ENCODE peak calls at places on chromosomes 13 and 19, in four cellular contexts. One of them, this sample, is unnamed.

GRCh38 chr19:3691726-3692125 is 8.5 kb downstream of the PIP5K1C start:
- DNase-seq in K562: no peak
- DNase-seq in GM12878: no peak
- DNase-seq in HL-60: no peak
- DNase-seq in this sample: no peak

GRCh38 chr19:58380037-58380735 is 644 bp downstream of the ZNF837 start:
- DNase-seq in K562: no peak
- DNase-seq in HL-60: no peak
- DNase-seq in GM12878: no peak
- DNase-seq in this sample: no peak

GRCh38 chr13:94079876-94080275 is 399.6 kb downstream of the DCT start:
- DNase-seq in K562: no peak
- DNase-seq in HL-60: no peak
- DNase-seq in GM12878: no peak
- DNase-seq in this sample: no peak

GRCh38 chr13:91647361-91647970 is 249.0 kb downstream of the GPC5 start:
- DNase-seq in HL-60: peak; percentile 8
- DNase-seq in GM12878: no peak
- DNase-seq in K562: peak; percentile 73
- DNase-seq in this sample: no peak

GRCh38 chr13:44169018-44169909 is 204.4 kb upstream of the SERP2 start:
- DNase-seq in GM12878: no peak
- DNase-seq in K562: no peak
- DNase-seq in HL-60: no peak
- DNase-seq in this sample: no peak

GRCh38 chr19:1864480-1865171 is 1.2 kb upstream of the KLF16 start:
- DNase-seq in K562: peak; percentile 81
- DNase-seq in GM12878: no peak
- DNase-seq in HL-60: peak; percentile 78
- DNase-seq in this sample: peak; percentile 86

GRCh38 chr13:46595918-46596315 is 42.9 kb downstream of the LRCH1 start:
- DNase-seq in HL-60: peak; percentile 29
- DNase-seq in GM12878: no peak
- DNase-seq in K562: no peak
- DNase-seq in this sample: no peak

GRCh38 chr19:3699071-3699740 is 1.1 kb downstream of the PIP5K1C start:
- DNase-seq in HL-60: peak; percentile 74
- DNase-seq in K562: peak; percentile 62
- DNase-seq in GM12878: no peak
- DNase-seq in this sample: peak; percentile 66

GRCh38 chr19:34269968-34270621 is 15.7 kb downstream of the GARRE1 start:
- DNase-seq in K562: no peak
- DNase-seq in GM12878: peak; percentile 62
- DNase-seq in HL-60: peak; percentile 70
- DNase-seq in this sample: peak; percentile 35

GRCh38 chr19:48090281-48090802 is 20.3 kb downstream of the PLA2G4C start:
- DNase-seq in GM12878: no peak
- DNase-seq in K562: no peak
- DNase-seq in HL-60: no peak
- DNase-seq in this sample: no peak

GRCh38 chr13:27296496-27296895 is 25.9 kb downstream of the RASL11A start:
- DNase-seq in HL-60: no peak
- DNase-seq in GM12878: no peak
- DNase-seq in K562: no peak
- DNase-seq in this sample: no peak

GRCh38 chr19:48798937-48799336 is 11.9 kb downstream of the BCAT2 start:
- DNase-seq in K562: no peak
- DNase-seq in HL-60: no peak
- DNase-seq in GM12878: peak; percentile 25
- DNase-seq in this sample: no peak

GRCh38 chr13:26695360-26695705 is 65.3 kb downstream of the GPR12 start:
- DNase-seq in K562: no peak
- DNase-seq in HL-60: no peak
- DNase-seq in GM12878: no peak
- DNase-seq in this sample: no peak

GRCh38 chr19:7589822-7590221 is 5.8 kb upstream of the CAMSAP3 start:
- DNase-seq in HL-60: no peak
- DNase-seq in K562: no peak
- DNase-seq in GM12878: no peak
- DNase-seq in this sample: no peak

GRCh38 chr19:46945668-46946067 is 74.0 kb upstream of the NPAS1 start:
- DNase-seq in GM12878: no peak
- DNase-seq in HL-60: no peak
- DNase-seq in K562: no peak
- DNase-seq in this sample: no peak

GRCh38 chr13:99414048-99414995 is 87.0 kb upstream of the TM9SF2 start:
- DNase-seq in K562: no peak
- DNase-seq in HL-60: no peak
- DNase-seq in GM12878: no peak
- DNase-seq in this sample: no peak

GRCh38 chr13:105410602-105411001 is 1124.9 kb downstream of the EFNB2 start:
- DNase-seq in HL-60: peak; percentile 30
- DNase-seq in K562: peak; percentile 2
- DNase-seq in GM12878: no peak
- DNase-seq in this sample: no peak

DNA sequence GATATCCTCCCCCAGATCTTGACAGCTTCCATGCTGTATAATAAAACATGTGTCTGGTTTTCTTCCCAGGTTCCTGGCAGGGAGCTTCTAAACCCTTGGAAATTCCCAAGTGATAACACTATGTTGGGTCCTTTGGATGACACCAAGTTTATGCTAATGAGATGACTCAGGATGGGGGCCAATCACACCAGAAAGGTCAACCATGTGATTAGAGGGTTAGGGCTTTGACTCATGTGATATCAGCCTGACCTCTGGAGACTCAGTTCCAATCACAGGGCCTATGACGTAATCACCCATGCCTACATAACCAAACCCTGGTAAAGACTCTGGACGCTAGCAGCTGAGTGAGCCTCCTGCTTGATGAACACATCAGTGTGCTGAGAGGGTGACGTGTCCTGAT is 203.6 kb downstream of the DCLK1 start:
- DNase-seq in GM12878: no peak
- DNase-seq in HL-60: no peak
- DNase-seq in K562: no peak
- DNase-seq in this sample: no peak
- TF ChIP-seq SPI1 in GM12878: no peak
- TF ChIP-seq SPI1 in HL-60: no peak
- TF ChIP-seq SPI1 in K562: no peak
- TF ChIP-seq SPI1 in this sample: no peak

GRCh38 chr13:109584844-109585361 is 201.5 kb downstream of the IRS2 start:
- DNase-seq in HL-60: no peak
- DNase-seq in K562: no peak
- DNase-seq in GM12878: no peak
- DNase-seq in this sample: no peak
- TF ChIP-seq POLR2AphosphoS5 in HL-60: no peak
- TF ChIP-seq POLR2AphosphoS5 in K562: no peak
- TF ChIP-seq POLR2AphosphoS5 in GM12878: no peak
- TF ChIP-seq POLR2AphosphoS5 in this sample: no peak

DNA sequence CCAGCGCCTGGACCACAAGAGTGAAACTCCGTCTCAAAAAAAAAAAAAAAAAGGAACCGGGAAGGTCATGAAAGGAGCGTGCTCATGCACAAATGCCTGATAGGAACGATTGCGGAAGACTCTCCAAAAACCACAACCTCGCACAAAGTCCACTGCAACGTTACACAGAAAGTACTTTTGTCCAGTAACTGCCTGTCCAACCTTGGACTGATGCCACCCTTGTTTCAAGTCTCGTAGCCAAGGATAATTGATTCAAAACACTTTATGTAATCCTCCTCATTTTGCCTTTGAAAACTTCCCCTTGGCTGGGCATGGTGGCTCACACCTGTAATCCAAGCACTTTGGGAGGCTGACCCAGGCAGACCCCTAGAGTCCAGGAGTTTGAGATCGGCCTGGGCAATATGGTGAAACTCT is 13.7 kb downstream of the LGALS7 start:
- DNase-seq in HL-60: no peak
- DNase-seq in K562: no peak
- DNase-seq in GM12878: no peak
- DNase-seq in this sample: no peak
- TF ChIP-seq SPI1 in HL-60: no peak
- TF ChIP-seq SPI1 in K562: peak; percentile 18
- TF ChIP-seq SPI1 in GM12878: no peak
- TF ChIP-seq SPI1 in this sample: no peak

DNA sequence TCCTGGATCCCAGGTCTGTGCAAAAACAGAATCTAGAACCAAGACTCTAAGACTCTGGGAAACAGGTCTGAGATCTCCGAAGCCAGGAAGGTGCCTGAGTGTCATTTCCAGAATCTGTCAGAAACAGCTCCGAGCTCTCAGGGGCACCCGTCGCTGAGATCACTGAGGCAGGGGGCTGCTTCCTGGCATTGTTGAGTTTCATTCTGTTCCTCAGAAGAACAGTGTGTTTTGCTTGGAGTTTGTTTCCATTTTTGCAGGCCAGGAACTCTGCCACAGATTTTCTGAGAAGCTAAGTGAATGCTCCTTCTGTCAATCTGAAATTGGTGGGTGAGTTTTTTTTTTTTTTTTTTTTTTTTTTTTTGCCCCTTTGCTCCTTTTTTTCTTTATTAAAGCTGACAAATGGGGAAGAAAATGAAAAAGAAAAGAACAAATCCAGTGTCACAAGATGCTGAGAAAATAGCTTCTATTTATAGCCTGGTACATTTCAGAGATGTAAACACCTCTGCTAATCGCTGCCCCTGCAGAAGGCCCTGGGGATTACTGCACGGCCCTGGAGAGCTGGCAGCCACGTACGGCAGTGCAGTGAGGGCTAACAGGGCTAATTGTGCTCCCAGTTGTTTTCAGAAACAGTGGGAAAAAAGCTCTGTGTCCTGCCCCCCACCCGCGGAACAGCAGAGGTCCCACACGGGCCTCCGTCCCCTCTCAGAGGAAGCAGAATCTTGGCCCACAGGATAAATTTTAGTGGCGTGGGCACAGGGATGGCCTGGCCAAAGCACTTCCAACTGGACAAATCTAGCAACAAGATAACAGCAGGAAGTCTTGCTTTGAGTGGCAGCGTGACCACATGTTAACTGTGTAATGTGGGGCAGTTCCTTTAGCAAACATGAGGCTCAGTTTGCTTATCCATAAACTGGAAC is 237.6 kb upstream of the IRS2 start:
- DNase-seq in HL-60: no peak
- DNase-seq in GM12878: no peak
- DNase-seq in K562: no peak
- DNase-seq in this sample: no peak
- TF ChIP-seq POLR2AphosphoS5 in HL-60: no peak
- TF ChIP-seq POLR2AphosphoS5 in GM12878: no peak
- TF ChIP-seq POLR2AphosphoS5 in K562: no peak
- TF ChIP-seq POLR2AphosphoS5 in this sample: no peak

GRCh38 chr19:23075031-23075733 is 41.6 kb upstream of the ZNF730 start:
- DNase-seq in K562: peak; percentile 45
- DNase-seq in HL-60: peak; percentile 12
- DNase-seq in GM12878: no peak
- DNase-seq in this sample: peak; percentile 55
- TF ChIP-seq SPI1 in K562: no peak
- TF ChIP-seq SPI1 in HL-60: no peak
- TF ChIP-seq SPI1 in GM12878: no peak
- TF ChIP-seq SPI1 in this sample: no peak

DNA sequence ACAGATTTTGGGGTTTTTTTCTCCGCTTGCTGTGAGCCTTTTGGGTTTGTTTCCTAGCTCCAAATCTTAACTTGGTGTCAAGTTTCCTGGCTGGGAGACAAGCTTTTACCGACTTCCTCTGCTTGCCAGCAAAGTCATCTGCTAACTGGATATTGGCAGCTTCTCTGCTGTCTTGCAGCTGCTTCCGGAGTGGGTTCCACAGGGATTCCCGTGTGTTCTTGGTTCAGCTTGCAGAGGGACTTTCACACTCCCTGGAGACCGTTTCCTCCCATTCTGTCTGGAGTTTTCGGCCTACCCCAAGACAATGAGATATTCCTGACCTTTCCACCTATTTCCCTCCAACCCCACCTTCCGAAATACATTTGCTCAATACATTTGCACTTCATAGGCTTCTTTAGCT is 2.2 kb upstream of the COLGALT1 start:
- DNase-seq in K562: peak; percentile 35
- DNase-seq in GM12878: no peak
- DNase-seq in HL-60: peak; percentile 71
- DNase-seq in this sample: no peak
- TF ChIP-seq POLR2AphosphoS5 in K562: no peak
- TF ChIP-seq POLR2AphosphoS5 in GM12878: no peak
- TF ChIP-seq POLR2AphosphoS5 in HL-60: peak; percentile 61
- TF ChIP-seq POLR2AphosphoS5 in this sample: no peak

DNA sequence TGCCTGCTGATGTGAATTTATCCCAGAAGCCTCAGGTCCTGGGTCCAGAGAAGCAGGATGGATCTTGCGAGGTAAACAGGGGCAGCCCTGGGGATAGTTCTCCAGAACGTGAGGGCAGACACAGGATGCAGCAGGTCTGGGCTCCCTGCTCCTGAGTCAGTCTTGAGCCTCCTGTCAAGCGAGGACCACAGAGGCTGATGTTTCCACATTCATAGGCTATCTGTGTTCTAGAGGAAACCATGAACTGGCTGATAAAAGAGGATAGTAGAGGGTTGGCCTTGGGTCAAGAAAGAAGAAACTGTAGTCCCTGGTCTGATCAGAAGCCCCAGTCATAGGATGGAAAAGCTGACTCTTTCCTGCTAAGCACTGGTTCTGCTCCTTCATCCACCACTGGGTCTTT is 2.2 kb downstream of the ZNF175 start:
- DNase-seq in K562: peak; percentile 37
- DNase-seq in HL-60: no peak
- DNase-seq in GM12878: no peak
- DNase-seq in this sample: no peak
- TF ChIP-seq SPI1 in K562: no peak
- TF ChIP-seq SPI1 in HL-60: no peak
- TF ChIP-seq SPI1 in GM12878: no peak
- TF ChIP-seq SPI1 in this sample: no peak